ENCODE peak calls at places on chromosome 22, in eight cellular contexts. U, E, T, Q, B, S, I and Y are unnamed samples. For H3K36me3, the result is how much of the 10 kb centered on the place peaks cover.

GRCh38 chr22:36386900-36387663 is 685 bp downstream of the MYH9 start:
- DNase-seq in U (no peak), E (peak), T (peak), Q (peak), B (no peak), S (peak), I (peak), Y (peak)

GRCh38 chr22:44172370-44173108 is 8.2 kb upstream of the PARVG start:
- DNase-seq in U (no peak), E (peak), T (peak), Q (peak), B (no peak), S (no peak), I (peak), Y (peak)

GRCh38 chr22:27075028-27075678 is 417.8 kb downstream of the MIAT start:
- DNase-seq in U (no peak), E (no peak), T (no peak), Q (peak), B (no peak), S (no peak), I (no peak), Y (no peak)

GRCh38 chr22:50620861-50621490 is 7.0 kb downstream of the ARSA start:
- DNase-seq in U (no peak), E (no peak), T (peak), Q (no peak), B (no peak), S (peak), I (peak), Y (no peak)

GRCh38 chr22:24325105-24325757 is 54.6 kb downstream of the SPECC1L start:
- DNase-seq in U (peak), E (no peak), T (no peak), Q (peak), B (peak), S (no peak), I (no peak), Y (peak)

GRCh38 chr22:18952022-18952421 is 15.9 kb upstream of the PRODH start:
- DNase-seq in U (no peak), E (no peak), T (no peak), Q (no peak), B (no peak), S (no peak), I (peak), Y (peak)

GRCh38 chr22:41775976-41776375 is 24.5 kb upstream of the CCDC134 start:
- DNase-seq in U (no peak), E (no peak), T (no peak), Q (no peak), B (no peak), S (no peak), I (no peak), Y (no peak)

GRCh38 chr22:39183991-39184585 is 31.6 kb upstream of the CBX7 start:
- DNase-seq in U (no peak), E (no peak), T (no peak), Q (peak), B (peak), S (no peak), I (no peak), Y (peak)

GRCh38 chr22:48151641-48152040 is 1389.2 kb downstream of the TBC1D22A start:
- DNase-seq in U (no peak), E (no peak), T (no peak), Q (no peak), B (no peak), S (no peak), I (no peak), Y (no peak)

GRCh38 chr22:28129319-28129962 is 210.4 kb upstream of the PITPNB start:
- DNase-seq in U (no peak), E (no peak), T (no peak), Q (no peak), B (no peak), S (no peak), I (no peak), Y (peak)

GRCh38 chr22:35352214-35353111 is 28.4 kb upstream of the HMOX1 start:
- DNase-seq in U (no peak), E (peak), T (no peak), Q (peak), B (no peak), S (peak), I (peak), Y (peak)

GRCh38 chr22:49097171-49097925 is 730.3 kb downstream of the BRD1 start:
- DNase-seq in U (no peak), E (no peak), T (no peak), Q (no peak), B (no peak), S (no peak), I (peak), Y (no peak)

GRCh38 chr22:29765905-29766631 is 739 bp downstream of the ZMAT5 start:
- DNase-seq in U (no peak), E (no peak), T (no peak), Q (no peak), B (no peak), S (peak), I (peak), Y (no peak)

GRCh38 chr22:17266261-17266971 is 47.2 kb upstream of the ADA2 start:
- DNase-seq in U (no peak), E (no peak), T (peak), Q (peak), B (peak), S (peak), I (no peak), Y (peak)

GRCh38 chr22:47929073-47929472 is 1166.6 kb downstream of the TBC1D22A start:
- DNase-seq in U (no peak), E (no peak), T (no peak), Q (peak), B (no peak), S (no peak), I (no peak), Y (no peak)

GRCh38 chr22:24824250-24824649 is 18.2 kb downstream of the SGSM1 start:
- DNase-seq in U (no peak), E (no peak), T (no peak), Q (no peak), B (no peak), S (no peak), I (no peak), Y (no peak)

GRCh38 chr22:35542157-35542971 is 1.7 kb downstream of the RASD2 start:
- DNase-seq in U (no peak), E (no peak), T (no peak), Q (no peak), B (no peak), S (no peak), I (peak), Y (no peak)

GRCh38 chr22:20571531-20572007 is 64.2 kb downstream of the MED15 start:
- DNase-seq in U (no peak), E (no peak), T (no peak), Q (peak), B (peak), S (peak), I (no peak), Y (peak)

GRCh38 chr22:40436460-40437431 is 66.4 kb downstream of the SGSM3 start:
- DNase-seq in U (no peak), E (no peak), T (no peak), Q (peak), B (peak), S (no peak), I (peak), Y (peak)

GRCh38 chr22:29314074-29314473 is 1.4 kb downstream of the RASL10A start:
- DNase-seq in U (no peak), E (no peak), T (peak), Q (peak), B (no peak), S (no peak), I (peak), Y (peak)

GRCh38 chr22:18056161-18056666 is 21.6 kb upstream of the PEX26 start:
- DNase-seq in U (peak), E (no peak), T (peak), Q (no peak), B (peak), S (no peak), I (no peak), Y (no peak)

GRCh38 chr22:31085493-31085824 is 4.3 kb downstream of the SMTN start:
- DNase-seq in U (no peak), E (no peak), T (no peak), Q (no peak), B (no peak), S (no peak), I (no peak), Y (no peak)

GRCh38 chr22:31086703-31087330 is 5.7 kb downstream of the SMTN start:
- DNase-seq in U (no peak), E (no peak), T (no peak), Q (no peak), B (no peak), S (no peak), I (no peak), Y (peak)

GRCh38 chr22:31084811-31085492 is 3.8 kb downstream of the SMTN start:
- DNase-seq in U (no peak), E (peak), T (peak), Q (peak), B (peak), S (peak), I (peak), Y (peak)

GRCh38 chr22:31083923-31084810 is 3.0 kb downstream of the SMTN start:
- DNase-seq in U (no peak), E (no peak), T (no peak), Q (no peak), B (no peak), S (no peak), I (no peak), Y (peak)

DNA sequence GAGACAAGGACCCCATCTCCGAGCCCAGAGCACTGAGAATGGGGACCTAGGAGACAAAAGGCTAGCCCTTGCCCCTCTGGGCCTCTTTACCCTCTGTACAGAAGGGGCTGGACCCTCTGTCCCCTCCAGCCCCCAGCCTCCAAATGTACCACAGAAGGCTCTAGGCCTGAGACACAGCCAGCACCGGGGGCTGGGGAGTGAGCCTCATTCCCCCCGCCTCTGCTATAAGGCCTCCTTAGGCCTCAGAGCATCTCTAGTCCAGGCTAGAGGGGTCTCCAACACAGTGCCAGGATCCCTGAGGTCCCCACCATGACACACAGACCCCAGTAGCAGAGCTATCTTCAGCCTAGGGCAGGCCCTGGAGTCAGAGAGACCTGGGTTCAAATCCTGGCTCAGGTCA is 4.8 kb downstream of the SMTN start:
- DNase-seq in U (no peak), E (no peak), T (no peak), Q (no peak), B (no peak), S (no peak), I (no peak), Y (no peak)
- H3K4me3 ChIP-seq in U (no peak), E (peak), T (peak), Q (no peak), B (peak), S (no peak), I (peak), Y (no peak)

DNA sequence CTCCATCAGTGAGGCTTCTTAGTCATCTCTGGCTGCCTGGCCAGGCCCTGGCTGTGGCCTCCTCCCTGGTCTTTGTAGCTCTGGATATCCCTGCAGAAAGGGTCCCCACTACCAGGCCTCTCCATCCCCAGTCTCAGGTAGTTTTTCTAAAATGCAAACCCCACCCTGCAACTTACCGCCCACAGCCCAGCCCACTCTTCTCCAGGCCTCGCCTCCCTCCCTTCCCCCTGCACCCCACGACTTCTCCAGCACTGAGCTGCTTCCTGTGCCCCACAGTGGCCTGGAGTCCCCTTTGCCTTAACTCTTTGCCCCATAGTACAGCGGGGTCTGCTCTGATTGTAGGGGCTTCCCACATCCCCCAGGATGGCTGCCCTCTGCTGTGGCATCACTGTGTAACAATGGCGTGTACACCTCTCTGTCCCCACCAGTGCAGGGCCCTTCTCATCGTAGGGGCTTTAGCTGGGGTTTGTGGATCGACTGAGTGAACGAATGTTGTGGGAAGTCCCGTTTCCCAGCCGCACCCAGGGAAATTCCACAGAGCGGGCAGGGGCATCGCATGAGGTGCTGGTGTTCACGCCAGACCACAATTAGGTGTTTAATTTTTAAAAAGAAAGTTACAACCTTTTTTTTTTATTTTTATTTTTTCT is 111.6 kb downstream of the BCR start:
- DNase-seq in U (no peak), E (no peak), T (no peak), Q (no peak), B (no peak), S (no peak), I (no peak), Y (no peak)
- H3K36me3 ChIP-seq in U (under half), E (half or more), T (under half), Q (under half), B (half or more), S (half or more), I (half or more), Y (under half)

DNA sequence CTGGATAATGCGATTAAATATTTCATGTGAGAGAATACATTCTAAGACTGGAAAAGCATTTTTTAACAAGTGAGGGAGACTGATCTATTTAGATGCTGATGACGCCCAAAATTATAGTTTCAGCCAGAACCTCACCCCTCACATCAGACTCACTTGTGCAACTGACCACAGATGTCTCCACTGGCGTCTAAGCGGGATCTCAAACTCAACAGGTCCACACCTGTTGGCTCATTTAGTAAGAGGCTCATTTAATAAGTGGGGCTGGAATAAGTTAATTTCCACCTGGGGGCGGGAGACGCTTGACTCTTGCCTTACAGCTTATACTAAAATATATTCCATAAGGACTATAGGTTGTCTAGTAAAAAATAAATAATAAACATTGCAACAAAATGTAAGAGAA is 47.5 kb downstream of the MORC2 start:
- DNase-seq in U (no peak), E (no peak), T (no peak), Q (no peak), B (no peak), S (no peak), I (no peak), Y (no peak)
- H3K4me3 ChIP-seq in U (no peak), E (peak), T (peak), Q (no peak), B (peak), S (peak), I (peak), Y (no peak)

DNA sequence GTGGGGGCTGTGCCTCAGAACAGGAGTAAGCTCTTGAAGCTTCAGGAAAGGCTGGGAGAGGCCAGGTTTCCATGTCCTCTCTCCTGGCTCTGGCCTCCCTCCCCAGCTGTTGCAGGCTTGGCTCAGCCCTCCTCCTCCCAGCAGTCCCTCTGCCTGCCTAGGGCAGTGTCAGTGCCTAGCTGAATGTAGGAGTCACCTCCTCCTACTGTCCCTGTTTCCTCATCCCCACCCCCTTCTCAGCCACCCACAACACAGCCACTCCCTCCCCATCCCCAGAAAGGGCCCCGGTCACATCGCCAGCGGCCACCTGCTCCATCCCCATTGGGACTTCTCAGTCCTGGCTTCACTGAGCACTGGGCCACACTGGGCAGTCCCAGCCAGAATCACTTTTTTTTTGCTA is 2.9 kb upstream of the FBLN1 start:
- DNase-seq in U (no peak), E (peak), T (peak), Q (peak), B (no peak), S (no peak), I (peak), Y (no peak)
- H3K36me3 ChIP-seq in U (under half), E (under half), T (under half), Q (under half), B (under half), S (under half), I (under half), Y (under half)

GRCh38 chr22:37632174-37633081 is 7.0 kb upstream of the SH3BP1 start:
- DNase-seq in U (no peak), E (no peak), T (no peak), Q (no peak), B (no peak), S (no peak), I (no peak), Y (peak)
- H3K4me3 ChIP-seq in U (no peak), E (no peak), T (no peak), Q (no peak), B (no peak), S (peak), I (peak), Y (no peak)

GRCh38 chr22:45336971-45337431 is 27.3 kb downstream of the FAM118A start:
- DNase-seq in U (no peak), E (peak), T (no peak), Q (no peak), B (no peak), S (no peak), I (no peak), Y (no peak)
- H3K36me3 ChIP-seq in U (under half), E (half or more), T (under half), Q (under half), B (half or more), S (under half), I (half or more), Y (under half)

DNA sequence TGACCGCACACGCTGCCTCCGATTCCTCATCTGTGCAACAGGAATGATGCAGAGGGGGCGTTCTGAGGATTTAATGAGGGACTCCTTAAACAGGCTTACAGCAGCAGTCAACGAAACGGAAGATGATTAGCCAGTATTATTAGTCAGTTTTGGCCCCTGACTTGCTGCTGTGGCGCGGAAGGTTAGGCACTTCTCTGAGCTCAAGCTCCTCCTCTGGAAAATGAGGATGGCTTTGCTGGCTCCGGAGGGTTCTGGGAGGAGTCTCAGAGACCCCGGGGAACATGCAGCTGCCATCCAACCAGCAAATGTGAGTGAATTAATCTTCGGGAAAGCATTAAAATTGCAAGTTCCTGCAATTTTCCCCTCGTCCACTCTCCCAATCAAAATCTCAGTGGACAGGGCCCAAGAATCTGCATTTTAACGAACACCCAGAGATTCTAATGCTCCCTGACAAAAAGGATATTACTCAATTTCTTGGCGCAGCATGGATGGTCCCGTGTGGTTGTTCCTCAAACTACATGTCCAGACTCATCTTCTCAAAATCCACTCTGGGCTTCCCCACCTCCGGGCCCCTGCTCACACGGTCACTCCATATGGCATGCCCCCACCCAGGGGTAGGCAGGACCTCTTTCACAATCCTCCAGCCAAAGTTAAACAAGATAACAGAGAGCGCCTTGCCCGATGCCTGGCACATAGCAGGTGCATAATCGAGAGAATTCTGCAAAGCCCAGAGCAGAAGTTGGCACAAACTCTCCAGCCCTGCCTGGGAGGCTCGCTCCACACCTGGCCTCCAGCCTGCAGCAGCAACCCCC is 6.4 kb downstream of the ELFN2 start:
- DNase-seq in U (no peak), E (peak), T (peak), Q (no peak), B (peak), S (no peak), I (no peak), Y (peak)
- H3K4me3 ChIP-seq in U (no peak), E (no peak), T (no peak), Q (no peak), B (peak), S (peak), I (peak), Y (peak)